ENCODE peak calls at places on chromosomes 2 and 18, in seven cellular contexts. One of them, this sample, is unnamed.

GRCh38 chr2:16635796-16636699 is 29.6 kb downstream of the CYRIA start:
- DNase-seq in pons: peak
- DNase-seq in endodermal cell: no peak
- DNase-seq in anterior cingulate cortex: peak
- DNase-seq in HCT116: no peak
- DNase-seq in MV-4-11: peak
- DNase-seq in IMR-90: peak
- DNase-seq in this sample: peak

GRCh38 chr2:9106338-9107167 is 100.1 kb upstream of the ASAP2 start:
- DNase-seq in IMR-90: no peak
- DNase-seq in pons: no peak
- DNase-seq in endodermal cell: peak
- DNase-seq in MV-4-11: no peak
- DNase-seq in HCT116: no peak
- DNase-seq in anterior cingulate cortex: no peak
- DNase-seq in this sample: no peak

GRCh38 chr2:161102770-161103450 is 57.3 kb upstream of the TANK start:
- DNase-seq in anterior cingulate cortex: no peak
- DNase-seq in HCT116: no peak
- DNase-seq in IMR-90: peak
- DNase-seq in MV-4-11: peak
- DNase-seq in pons: no peak
- DNase-seq in endodermal cell: no peak
- DNase-seq in this sample: no peak

GRCh38 chr2:229273384-229274338 is 2.6 kb upstream of the PID1 start:
- DNase-seq in endodermal cell: peak
- DNase-seq in IMR-90: peak
- DNase-seq in anterior cingulate cortex: peak
- DNase-seq in pons: peak
- DNase-seq in MV-4-11: peak
- DNase-seq in HCT116: peak
- DNase-seq in this sample: peak

GRCh38 chr18:62981566-62981965 is 266.2 kb downstream of the PHLPP1 start:
- DNase-seq in pons: no peak
- DNase-seq in anterior cingulate cortex: no peak
- DNase-seq in endodermal cell: no peak
- DNase-seq in HCT116: no peak
- DNase-seq in MV-4-11: peak
- DNase-seq in IMR-90: no peak
- DNase-seq in this sample: no peak

GRCh38 chr2:144389151-144389929 is 130.6 kb downstream of the ZEB2 start:
- DNase-seq in HCT116: no peak
- DNase-seq in MV-4-11: no peak
- DNase-seq in IMR-90: no peak
- DNase-seq in anterior cingulate cortex: no peak
- DNase-seq in pons: no peak
- DNase-seq in endodermal cell: peak
- DNase-seq in this sample: no peak

GRCh38 chr18:24627644-24628315 is 167.3 kb downstream of the HRH4 start:
- DNase-seq in HCT116: no peak
- DNase-seq in IMR-90: peak
- DNase-seq in pons: no peak
- DNase-seq in MV-4-11: no peak
- DNase-seq in endodermal cell: no peak
- DNase-seq in anterior cingulate cortex: no peak
- DNase-seq in this sample: no peak

GRCh38 chr18:48955528-48956261 is 4.9 kb upstream of the SMAD7 start:
- DNase-seq in HCT116: no peak
- DNase-seq in anterior cingulate cortex: no peak
- DNase-seq in endodermal cell: peak
- DNase-seq in MV-4-11: no peak
- DNase-seq in pons: peak
- DNase-seq in IMR-90: peak
- DNase-seq in this sample: no peak

GRCh38 chr2:27123302-27124150 is at the start of gene ABHD1:
- DNase-seq in IMR-90: no peak
- DNase-seq in endodermal cell: peak
- DNase-seq in HCT116: no peak
- DNase-seq in pons: peak
- DNase-seq in anterior cingulate cortex: peak
- DNase-seq in MV-4-11: peak
- DNase-seq in this sample: peak

GRCh38 chr2:64837925-64838641 is 151.1 kb upstream of the SLC1A4 start:
- DNase-seq in MV-4-11: peak
- DNase-seq in pons: no peak
- DNase-seq in endodermal cell: no peak
- DNase-seq in anterior cingulate cortex: no peak
- DNase-seq in HCT116: peak
- DNase-seq in IMR-90: no peak
- DNase-seq in this sample: peak

GRCh38 chr2:219398721-219399333 is 11.1 kb upstream of the DNPEP start:
- DNase-seq in IMR-90: peak
- DNase-seq in MV-4-11: no peak
- DNase-seq in anterior cingulate cortex: no peak
- DNase-seq in endodermal cell: no peak
- DNase-seq in pons: no peak
- DNase-seq in HCT116: no peak
- DNase-seq in this sample: no peak

GRCh38 chr18:64037812-64038414 is 68.0 kb downstream of the SERPINB8 start:
- DNase-seq in MV-4-11: peak
- DNase-seq in IMR-90: peak
- DNase-seq in pons: peak
- DNase-seq in HCT116: peak
- DNase-seq in endodermal cell: no peak
- DNase-seq in anterior cingulate cortex: no peak
- DNase-seq in this sample: peak

GRCh38 chr2:11023326-11024009 is 111.7 kb downstream of the KCNF1 start:
- DNase-seq in IMR-90: no peak
- DNase-seq in endodermal cell: no peak
- DNase-seq in HCT116: no peak
- DNase-seq in anterior cingulate cortex: no peak
- DNase-seq in pons: no peak
- DNase-seq in MV-4-11: no peak
- DNase-seq in this sample: no peak

GRCh38 chr2:127321306-127321705 is 27.4 kb upstream of the ERCC3 start:
- DNase-seq in HCT116: no peak
- DNase-seq in endodermal cell: no peak
- DNase-seq in anterior cingulate cortex: no peak
- DNase-seq in MV-4-11: no peak
- DNase-seq in IMR-90: peak
- DNase-seq in pons: no peak
- DNase-seq in this sample: no peak

This sample was measured in NB4.